ENCODE peak calls at places on chromosomes 1 and 21, in nine cellular contexts. W is mesendoderm; Y is CD8-positive, alpha-beta memory T cell; N is HCT116; Z is iPS DF 6.9; H is K562; P is mammary epithelial cell; R is CD8-positive, alpha-beta T cell; M is right lobe of liver. B is an unnamed sample. For H3K36me3 and H3K4me1, the result is how much of the 10 kb centered on the place peaks cover.

GRCh38 chr1:193763313-193763712 is 576.9 kb upstream of the B3GALT2 start:
- DNase-seq in R (no peak), M (no peak), P (no peak), Z (no peak), H (no peak), Y (no peak), W (no peak), N (no peak), B (no peak)

GRCh38 chr1:154866995-154867795 is 2.9 kb downstream of the KCNN3 start:
- DNase-seq in Z (no peak), W (peak), Y (no peak), R (no peak), H (no peak), M (peak), N (no peak), P (no peak), B (no peak)

GRCh38 chr1:169487153-169487552 is 1.4 kb upstream of the SLC19A2 start:
- DNase-seq in R (no peak), H (no peak), W (no peak), Z (no peak), N (no peak), M (no peak), Y (no peak), P (no peak), B (no peak)

GRCh38 chr1:48931571-48932251 is 155.0 kb upstream of the BEND5 start:
- DNase-seq in Y (no peak), W (peak), Z (no peak), R (no peak), M (no peak), N (no peak), P (peak), H (no peak), B (no peak)

GRCh38 chr1:212731630-212732029 is 32.0 kb upstream of the BATF3 start:
- DNase-seq in W (no peak), H (no peak), P (no peak), Y (no peak), R (no peak), Z (no peak), M (no peak), N (no peak), B (no peak)

GRCh38 chr1:214438530-214438929 is 112.9 kb downstream of the PTPN14 start:
- DNase-seq in H (no peak), W (no peak), P (no peak), Z (no peak), N (no peak), M (no peak), R (no peak), Y (no peak), B (no peak)

GRCh38 chr1:92310185-92310597 is 11.3 kb downstream of the RPAP2 start:
- DNase-seq in R (no peak), P (peak), N (no peak), H (no peak), W (no peak), Y (peak), M (no peak), Z (no peak), B (no peak)

GRCh38 chr1:168834225-168834872 is 105.3 kb upstream of the DPT start:
- DNase-seq in W (no peak), M (no peak), R (no peak), Y (no peak), Z (no peak), P (peak), N (no peak), H (no peak), B (no peak)

GRCh38 chr1:39544327-39544726 is 32.3 kb downstream of the PABPC4 start:
- DNase-seq in W (no peak), M (no peak), H (no peak), Z (no peak), N (no peak), Y (no peak), P (no peak), R (no peak), B (no peak)

GRCh38 chr1:32892368-32893197 is 6.3 kb downstream of the HPCA start:
- DNase-seq in W (peak), R (peak), M (no peak), Z (no peak), N (no peak), Y (no peak), H (peak), P (no peak), B (peak)

GRCh38 chr1:178238722-178239510 is 145.0 kb downstream of the RASAL2 start:
- DNase-seq in Z (no peak), N (peak), P (peak), Y (no peak), H (no peak), M (no peak), W (peak), R (no peak), B (no peak)

GRCh38 chr1:186326009-186326408 is 49.0 kb downstream of the TPR start:
- DNase-seq in N (no peak), W (no peak), R (no peak), P (no peak), Y (no peak), Z (no peak), H (no peak), M (no peak), B (no peak)

GRCh38 chr1:59597420-59598199 is 217.1 kb upstream of the HOOK1 start:
- DNase-seq in H (no peak), Z (no peak), Y (no peak), N (no peak), R (no peak), P (no peak), W (no peak), M (no peak), B (no peak)

GRCh38 chr1:35692310-35692709 is 26.4 kb downstream of the C1orf216 start:
- DNase-seq in P (no peak), Y (no peak), M (no peak), H (no peak), R (no peak), Z (no peak), W (no peak), N (no peak), B (peak)

GRCh38 chr1:92043621-92044020 is 13.8 kb downstream of the EPHX4 start:
- DNase-seq in N (no peak), P (peak), H (no peak), R (no peak), M (no peak), W (peak), Y (no peak), Z (no peak), B (no peak)

GRCh38 chr1:235852887-235853286 is 13.8 kb downstream of the LYST start:
- DNase-seq in Y (no peak), H (no peak), Z (no peak), M (no peak), W (no peak), N (no peak), P (no peak), R (no peak), B (no peak)

DNA sequence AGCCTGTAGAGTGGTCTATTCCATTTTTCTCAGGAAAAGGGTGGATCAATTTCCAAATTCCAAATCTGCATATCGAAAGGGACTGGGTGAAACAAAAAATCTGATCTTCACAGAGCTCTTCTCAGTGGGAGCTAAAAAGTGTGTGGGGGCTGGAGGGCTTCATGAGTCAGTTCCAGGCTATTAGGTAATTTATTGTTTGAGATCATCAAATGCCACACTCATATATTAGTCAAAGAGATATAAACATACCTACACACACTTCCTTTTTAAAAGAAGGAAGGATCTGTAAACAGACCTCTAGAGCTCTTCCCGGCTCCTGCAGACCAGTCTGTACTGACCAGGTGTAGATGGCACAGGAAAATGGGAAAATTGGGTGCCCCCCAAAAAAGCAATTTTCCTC is 175.4 kb downstream of the ZBTB18 start:
- DNase-seq in H (no peak), N (no peak), R (no peak), Y (no peak), W (no peak), Z (no peak), P (peak), M (no peak), B (no peak)
- H3K4me3 ChIP-seq in H (no peak), N (no peak), R (no peak), Y (no peak), W (no peak), Z (no peak), P (no peak), M (no peak), B (no peak)

DNA sequence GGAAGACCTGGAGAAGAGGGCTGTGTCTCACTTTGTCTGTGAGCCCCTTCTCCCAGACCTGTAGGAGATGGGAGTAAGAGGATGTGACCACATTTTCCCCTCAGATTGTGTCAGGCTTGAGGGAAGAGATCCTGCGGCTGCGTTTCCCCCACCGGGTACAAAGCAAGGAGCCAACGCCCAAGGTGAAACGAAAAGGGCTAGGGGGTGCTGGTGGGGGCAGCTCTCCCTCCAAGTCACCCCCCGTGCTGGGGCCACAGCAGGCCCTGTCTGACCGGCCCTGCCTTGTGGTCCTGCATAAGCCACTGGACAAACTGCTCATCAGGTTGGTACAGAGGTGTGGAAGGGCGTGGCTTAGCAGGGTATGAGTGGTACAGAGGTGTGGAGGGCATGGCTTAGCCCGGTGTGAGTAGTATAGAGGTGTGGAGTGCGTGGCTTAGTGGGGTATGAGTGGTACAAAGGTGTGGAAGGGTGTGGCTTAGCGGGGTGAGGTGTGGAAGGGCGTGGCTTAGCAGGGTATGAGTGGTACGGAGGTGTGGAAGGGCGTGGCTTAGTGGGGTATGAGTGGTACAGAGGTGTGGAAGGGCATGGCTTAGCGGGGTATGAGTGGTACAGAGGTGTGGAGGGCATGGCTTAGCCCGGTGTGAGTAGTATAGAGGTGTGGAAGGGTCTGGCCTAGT is 30.6 kb downstream of the HYI start:
- DNase-seq in R (no peak), N (no peak), P (no peak), M (no peak), W (no peak), Y (no peak), Z (no peak), H (no peak), B (no peak)
- H3K36me3 ChIP-seq in R (half or more), N (under half), P (under half), M (under half), W (under half), Y (half or more), Z (under half), H (half or more), B (half or more)

GRCh38 chr21:34916446-34916845 is 132.7 kb downstream of the RUNX1 start:
- DNase-seq in N (no peak), Z (no peak), P (no peak), H (no peak), R (no peak), M (no peak), W (no peak), Y (no peak), B (no peak)
- H3K4me1 ChIP-seq in N (under half), Z (under half), P (under half), H (under half), R (under half), M (under half), W (under half), Y (under half), B (under half)

GRCh38 chr1:244920911-244921310 is 56.6 kb upstream of the HNRNPU start:
- DNase-seq in R (no peak), Y (no peak), W (no peak), Z (no peak), M (no peak), N (no peak), H (no peak), P (no peak), B (no peak)
- H3K4me3 ChIP-seq in R (no peak), Y (no peak), W (no peak), Z (no peak), M (no peak), N (no peak), H (no peak), P (no peak), B (no peak)

GRCh38 chr1:160208179-160209040 is 3.2 kb downstream of the PEA15 start:
- DNase-seq in Z (no peak), M (no peak), N (no peak), W (no peak), P (no peak), H (no peak), R (no peak), Y (no peak), B (no peak)
- H3K36me3 ChIP-seq in Z (under half), M (under half), N (under half), W (under half), P (under half), H (half or more), R (under half), Y (under half), B (under half)

DNA sequence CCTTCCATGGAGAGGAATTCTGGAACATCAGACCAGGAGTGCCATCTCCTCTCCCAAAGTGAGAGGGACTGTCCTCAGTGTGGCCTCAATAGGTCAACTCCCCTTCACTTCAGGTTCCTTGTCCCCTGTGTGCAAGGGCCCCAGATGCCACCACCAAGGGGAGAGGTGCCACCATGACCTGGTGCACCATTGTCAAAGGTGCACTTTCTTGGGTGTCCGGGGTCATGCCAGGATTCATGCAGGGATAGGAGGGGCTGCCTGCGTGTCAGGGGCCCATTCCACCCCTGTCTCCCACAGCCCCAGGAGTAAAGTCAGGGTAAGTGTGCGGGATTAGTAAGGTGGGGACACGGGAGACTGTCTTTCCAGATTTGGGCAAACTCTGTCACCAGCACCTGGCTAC is 21.4 kb upstream of the EPHA2 start:
- DNase-seq in N (no peak), R (no peak), H (no peak), P (no peak), M (no peak), W (no peak), Y (no peak), Z (no peak), B (no peak)
- H3K4me1 ChIP-seq in N (half or more), R (under half), H (half or more), P (half or more), M (half or more), W (under half), Y (under half), Z (under half), B (under half)

GRCh38 chr1:94335950-94336349 is 82.2 kb upstream of the ABCD3 start:
- DNase-seq in M (peak), P (peak), N (peak), Z (peak), Y (no peak), R (no peak), W (peak), H (peak), B (peak)

GRCh38 chr1:94335447-94335846 is 82.7 kb upstream of the ABCD3 start:
- DNase-seq in P (no peak), W (no peak), R (no peak), H (no peak), N (no peak), M (no peak), Z (no peak), Y (no peak), B (no peak)

GRCh38 chr1:94332952-94333351 is 85.2 kb upstream of the ABCD3 start:
- DNase-seq in P (peak), H (no peak), Y (no peak), N (no peak), Z (no peak), W (no peak), R (no peak), M (no peak), B (no peak)

GRCh38 chr1:94334156-94334555 is 84.0 kb upstream of the ABCD3 start:
- DNase-seq in P (no peak), M (no peak), Y (no peak), R (no peak), N (no peak), Z (no peak), W (no peak), H (no peak), B (no peak)

GRCh38 chr1:94334764-94335163 is 83.4 kb upstream of the ABCD3 start:
- DNase-seq in Z (no peak), N (no peak), M (no peak), P (no peak), R (no peak), Y (no peak), H (no peak), W (no peak), B (no peak)
- H3K4me3 ChIP-seq in Z (no peak), N (no peak), M (no peak), P (no peak), R (no peak), Y (no peak), H (no peak), W (no peak), B (no peak)

DNA sequence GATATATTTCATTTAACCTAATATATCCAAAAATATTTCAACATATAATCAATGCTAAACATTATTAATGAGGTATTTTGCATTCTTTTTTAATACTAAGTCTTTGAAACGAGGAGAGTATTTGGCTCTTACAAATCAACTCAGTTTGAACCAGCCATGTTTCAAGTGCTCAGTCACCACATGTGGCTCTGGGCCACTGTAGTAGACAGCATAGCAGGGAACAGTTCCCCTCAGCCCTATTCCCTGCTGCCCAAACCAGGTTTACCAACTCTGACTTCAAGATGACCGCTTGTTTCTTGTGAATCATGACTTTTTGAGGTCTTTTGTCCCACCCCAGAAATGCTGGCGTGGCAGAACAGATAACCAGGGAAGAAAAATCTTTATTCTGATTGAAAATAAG is 5.7 kb downstream of the ZNF672 start:
- DNase-seq in N (no peak), Z (no peak), H (no peak), M (no peak), Y (no peak), P (no peak), W (no peak), R (peak), B (no peak)
- H3K36me3 ChIP-seq in N (under half), Z (under half), H (half or more), M (under half), Y (under half), P (under half), W (under half), R (under half), B (under half)

DNA sequence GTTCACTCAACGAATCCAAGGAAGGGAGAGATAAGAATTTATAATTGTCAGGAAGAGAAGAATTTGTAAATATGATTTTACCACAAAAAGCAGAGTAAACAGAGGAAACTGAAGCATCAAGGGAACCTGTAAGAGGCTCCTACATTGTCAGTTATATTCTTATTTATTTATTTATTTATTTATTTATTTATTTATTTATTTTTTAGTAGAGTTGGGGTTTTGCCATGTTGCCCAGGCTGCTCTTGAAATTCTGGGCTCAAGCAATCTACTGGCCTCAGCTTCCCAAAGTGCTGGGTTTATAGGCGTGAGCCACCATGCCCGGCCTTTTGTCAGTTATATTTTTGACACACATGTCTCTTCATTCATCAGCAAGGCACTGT is 47.1 kb downstream of the FCRL3 start:
- DNase-seq in Z (no peak), H (no peak), R (no peak), W (no peak), Y (no peak), N (no peak), M (no peak), P (no peak), B (no peak)
- H3K4me1 ChIP-seq in Z (under half), H (under half), R (under half), W (under half), Y (under half), N (under half), M (under half), P (under half), B (under half)

GRCh38 chr1:234239936-234240335 is 133.3 kb upstream of the COA6 start:
- DNase-seq in Z (no peak), N (no peak), H (no peak), Y (no peak), W (no peak), P (no peak), M (no peak), R (no peak), B (no peak)
- H3K4me3 ChIP-seq in Z (no peak), N (no peak), H (no peak), Y (no peak), W (no peak), P (no peak), M (no peak), R (no peak), B (no peak)

B was measured in HAP-1.